ENCODE peak calls at places on chromosomes 3 and 15, in eight cellular contexts. P is tibial artery, I is uterus, N is SK-N-SH, V is cardiac fibroblast, E is cardiac muscle cell, A is heart left ventricle, F is heart right ventricle. W is an unnamed sample.

GRCh38 chr15:92123848-92124631 is 269.6 kb upstream of the ST8SIA2 start:
- DNase-seq in E (no peak), V (no peak), N (no peak), P (no peak), A (no peak), F (no peak), I (no peak), W (no peak)

GRCh38 chr3:171967137-171967783 is 72.1 kb upstream of the FNDC3B start:
- DNase-seq in I (no peak), E (peak; percentile 88), P (no peak), N (no peak), A (peak; percentile 21), F (peak; percentile 24), V (peak; percentile 86), W (no peak)

GRCh38 chr3:14179114-14179465 is 473 bp downstream of the LSM3 start:
- DNase-seq in F (no peak), I (no peak), E (no peak), V (no peak), P (no peak), N (no peak), A (no peak), W (no peak)

GRCh38 chr3:184543848-184544512 is 17.6 kb upstream of the EPHB3 start:
- DNase-seq in V (peak; percentile 88), F (peak; percentile 81), I (peak; percentile 82), N (peak; percentile 83), E (peak; percentile 84), A (peak; percentile 71), P (peak; percentile 77), W (peak; percentile 58)

GRCh38 chr15:92232876-92233275 is 160.8 kb upstream of the ST8SIA2 start:
- DNase-seq in I (no peak), E (no peak), P (no peak), F (no peak), V (no peak), N (no peak), A (no peak), W (no peak)

GRCh38 chr15:62834686-62835279 is 207.8 kb upstream of the TPM1 start:
- DNase-seq in V (no peak), I (no peak), E (no peak), P (no peak), A (no peak), F (no peak), N (no peak), W (no peak)

GRCh38 chr3:54968546-54969172 is 40.8 kb upstream of the LRTM1 start:
- DNase-seq in I (no peak), E (peak; percentile 68), N (no peak), F (no peak), A (no peak), V (peak; percentile 81), P (no peak), W (no peak)

GRCh38 chr3:61964566-61964965 is 403.2 kb downstream of the PTPRG start:
- DNase-seq in V (peak; percentile 23), I (no peak), F (no peak), N (no peak), A (no peak), P (no peak), E (no peak), W (no peak)

GRCh38 chr3:10164546-10165393 is at the start of gene IRAK2:
- DNase-seq in I (peak; percentile 73), E (peak; percentile 70), P (peak; percentile 88), V (peak; percentile 64), A (peak; percentile 76), F (peak; percentile 70), N (peak; percentile 94), W (peak; percentile 69)

GRCh38 chr15:48266029-48266428 is 59.9 kb downstream of the SLC12A1 start:
- DNase-seq in V (peak; percentile 30), F (no peak), A (no peak), P (no peak), N (no peak), I (no peak), E (no peak), W (no peak)

GRCh38 chr3:32553459-32553858 is 17.2 kb downstream of the DYNC1LI1 start:
- DNase-seq in I (no peak), F (no peak), A (no peak), P (no peak), V (no peak), N (no peak), E (no peak), W (no peak)

GRCh38 chr15:42385206-42385979 is 26.1 kb downstream of the CAPN3 start:
- DNase-seq in E (peak; percentile 76), F (no peak), V (peak; percentile 72), N (peak; percentile 60), I (no peak), P (no peak), A (no peak), W (peak; percentile 27)

GRCh38 chr3:140391041-140391440 is 286.8 kb upstream of the TRIM42 start:
- DNase-seq in A (no peak), I (no peak), N (peak; percentile 6), P (no peak), F (no peak), E (no peak), V (no peak), W (no peak)

GRCh38 chr15:62059818-62060115 is 480 bp downstream of the VPS13C start:
- DNase-seq in N (no peak), F (peak; percentile 48), E (peak; percentile 53), I (peak; percentile 32), P (peak; percentile 68), A (peak; percentile 45), V (peak; percentile 62), W (peak; percentile 33)

GRCh38 chr15:39153718-39154117 is 427.2 kb upstream of the THBS1 start:
- DNase-seq in E (no peak), P (no peak), I (no peak), V (no peak), F (no peak), N (no peak), A (no peak), W (no peak)

GRCh38 chr3:106168941-106169340 is 300.1 kb upstream of the CBLB start:
- DNase-seq in F (no peak), E (no peak), N (no peak), P (no peak), A (no peak), V (no peak), I (no peak), W (no peak)

GRCh38 chr15:66798426-66799061 is 96.5 kb downstream of the SMAD6 start:
- DNase-seq in A (no peak), E (no peak), P (peak; percentile 39), F (no peak), V (peak; percentile 78), I (no peak), N (no peak), W (no peak)

GRCh38 chr15:90607361-90607760 is 77.6 kb downstream of the CRTC3 start:
- DNase-seq in P (no peak), F (no peak), I (no peak), E (no peak), A (no peak), V (no peak), N (no peak), W (no peak)

GRCh38 chr15:90606641-90607040 is 76.9 kb downstream of the CRTC3 start:
- DNase-seq in P (no peak), A (no peak), E (no peak), I (no peak), F (no peak), V (no peak), N (no peak), W (no peak)

GRCh38 chr15:90599639-90600038 is 69.9 kb downstream of the CRTC3 start:
- DNase-seq in A (no peak), N (no peak), P (no peak), I (no peak), F (no peak), V (no peak), E (no peak), W (no peak)

GRCh38 chr15:90600954-90601353 is 71.2 kb downstream of the CRTC3 start:
- DNase-seq in A (no peak), I (no peak), N (no peak), P (no peak), E (no peak), V (no peak), F (no peak), W (no peak)

DNA sequence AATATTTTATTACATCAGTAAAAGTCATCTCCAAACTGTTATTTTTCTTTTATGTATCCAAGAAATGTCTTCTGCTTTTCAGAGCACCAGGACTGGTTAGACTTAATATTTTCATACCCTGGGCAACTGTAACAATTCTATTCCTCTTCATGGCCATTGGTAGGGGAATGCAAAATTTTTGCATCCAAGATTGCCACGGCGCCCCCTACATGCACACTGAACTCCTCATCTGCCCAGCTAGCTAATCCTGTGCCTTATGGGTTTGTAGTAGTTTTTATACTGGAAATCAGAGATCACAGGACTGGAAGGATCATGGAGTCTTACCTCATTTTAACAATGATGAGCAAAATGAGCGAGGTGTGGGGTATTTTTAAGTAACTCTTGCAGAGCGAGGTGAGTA is 74.2 kb downstream of the CRTC3 start:
- DNase-seq in N (no peak), A (no peak), F (no peak), V (peak; percentile 59), I (no peak), P (no peak), E (peak; percentile 46), W (no peak)
- TF ChIP-seq CTCF in N (peak; percentile 61), A (peak; percentile 56), F (peak; percentile 50), V (peak; percentile 66), I (peak; percentile 25), P (no peak), E (peak; percentile 59), W (no peak)

DNA sequence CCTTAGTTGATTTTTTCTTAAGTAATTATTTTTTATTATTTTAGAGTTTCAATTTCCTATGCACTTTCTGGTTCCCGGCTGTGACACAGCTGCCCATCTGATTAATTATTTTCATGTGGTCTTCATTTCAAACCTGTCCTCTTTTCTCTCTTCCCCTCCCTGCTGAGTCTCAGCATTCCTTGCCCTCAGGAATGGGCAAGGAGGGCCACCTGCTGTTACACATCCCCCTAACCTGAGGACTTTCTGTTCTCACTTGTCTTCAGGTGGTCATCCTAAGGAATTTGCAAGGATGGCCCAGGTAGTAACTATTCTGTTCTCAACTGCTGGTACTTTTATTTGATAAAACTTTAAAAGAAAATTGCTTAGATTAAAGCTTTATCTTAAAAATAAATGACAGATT is 545.0 kb downstream of the OTOL1 start:
- DNase-seq in P (no peak), N (peak; percentile 1), I (no peak), V (no peak), E (no peak), F (no peak), A (no peak), W (no peak)
- TF ChIP-seq CTCF in P (no peak), N (no peak), I (no peak), V (no peak), E (no peak), F (no peak), A (no peak), W (no peak)

GRCh38 chr3:38782148-38782547 is 33.9 kb downstream of the SCN10A start:
- DNase-seq in P (no peak), N (peak; percentile 14), A (no peak), F (no peak), I (no peak), E (peak; percentile 25), V (peak; percentile 32), W (no peak)
- TF ChIP-seq CTCF in P (no peak), N (peak; percentile 36), A (no peak), F (no peak), I (no peak), E (no peak), V (no peak), W (no peak)

DNA sequence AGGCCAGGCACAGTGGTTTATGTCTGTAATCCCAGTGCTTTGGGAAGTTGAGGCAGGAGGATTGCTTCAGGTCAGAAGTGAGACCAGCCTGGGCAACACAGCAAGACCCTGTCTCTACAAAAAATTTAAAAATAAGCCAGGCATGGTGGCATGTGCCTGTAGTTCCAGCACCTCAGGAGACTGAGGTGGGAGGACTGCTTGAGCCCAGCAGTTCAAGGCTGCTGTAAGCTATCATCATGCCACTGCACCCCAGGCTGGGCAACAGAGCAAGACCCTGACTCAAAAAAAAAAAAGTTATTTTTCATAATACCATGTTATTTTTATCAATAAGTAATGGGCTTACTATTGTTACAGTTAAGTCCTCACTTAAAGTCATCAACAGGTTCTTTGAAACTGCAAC is 59.7 kb downstream of the SETD2 start:
- DNase-seq in A (no peak), N (no peak), F (no peak), V (no peak), E (no peak), I (no peak), P (no peak), W (no peak)
- TF ChIP-seq CTCF in A (no peak), N (no peak), F (no peak), V (no peak), E (no peak), I (no peak), P (no peak), W (no peak)

W was measured in gastrocnemius medialis.